ENCODE peak calls at places on chromosome 17, in nine cellular contexts. H is Caki2, T is WERI-Rb-1, I is tibial nerve, G is NCI-H1105, B is hepatocyte, E is AG20443, K is T-helper 1 cell, A is heart left ventricle. O is an unnamed sample.
A peak's percentile ranks its signal among the peaks of the same experiment; 100 is the strongest.

GRCh38 chr17:49928826-49929475 is 40.0 kb upstream of the DLX4 start:
- DNase-seq in H (no peak), T (peak; percentile 43), I (no peak), G (no peak), B (no peak), E (peak; percentile 61), K (no peak), A (no peak), O (no peak)

GRCh38 chr17:45895304-45895968 is 1.1 kb downstream of the MAPT start:
- DNase-seq in H (peak; percentile 41), T (peak; percentile 55), I (no peak), G (peak; percentile 73), B (peak; percentile 28), E (no peak), K (peak; percentile 11), A (no peak), O (peak; percentile 11)

GRCh38 chr17:76781056-76781982 is 43.4 kb downstream of the MFSD11 start:
- DNase-seq in H (no peak), T (peak; percentile 27), I (no peak), G (no peak), B (no peak), E (no peak), K (no peak), A (no peak), O (peak; percentile 46)

GRCh38 chr17:81120695-81121621 is 44.3 kb upstream of the PVALEF start:
- DNase-seq in H (no peak), T (no peak), I (no peak), G (no peak), B (no peak), E (no peak), K (no peak), A (no peak), O (no peak)

GRCh38 chr17:78185981-78186688 is 717 bp downstream of the TK1 start:
- DNase-seq in H (peak; percentile 75), T (peak; percentile 94), I (no peak), G (no peak), B (no peak), E (peak; percentile 55), K (no peak), A (peak; percentile 64), O (no peak)

GRCh38 chr17:65183736-65184135 is 46.6 kb downstream of the RGS9 start:
- DNase-seq in H (peak; percentile 66), T (no peak), I (no peak), G (no peak), B (no peak), E (peak; percentile 76), K (no peak), A (no peak), O (peak; percentile 40)

GRCh38 chr17:46772879-46773620 is 45.4 kb downstream of the WNT3 start:
- DNase-seq in H (no peak), T (no peak), I (no peak), G (no peak), B (no peak), E (no peak), K (no peak), A (no peak), O (peak; percentile 40)

GRCh38 chr17:7323731-7324437 is 5.3 kb downstream of the NEURL4 start:
- DNase-seq in H (no peak), T (peak; percentile 71), I (no peak), G (no peak), B (peak; percentile 49), E (peak; percentile 78), K (peak; percentile 47), A (no peak), O (peak; percentile 53)

GRCh38 chr17:82238562-82239201 is 9.8 kb downstream of the SLC16A3 start:
- DNase-seq in H (peak; percentile 56), T (peak; percentile 85), I (peak; percentile 59), G (no peak), B (peak; percentile 74), E (peak; percentile 57), K (peak; percentile 70), A (peak; percentile 87), O (no peak)

GRCh38 chr17:28030386-28030785 is 12.1 kb upstream of the NLK start:
- DNase-seq in H (no peak), T (no peak), I (no peak), G (peak; percentile 19), B (peak; percentile 15), E (no peak), K (no peak), A (no peak), O (no peak)